ENCODE peak calls at places on chromosome 15, in four cellular contexts. R, A, I and B are unnamed samples. For H3K4me1, the result is how much of the 10 kb centered on the place peaks cover.

GRCh38 chr15:23397779-23398178 is 43.2 kb downstream of the GOLGA8S start:
- DNase-seq in R (no peak), A (no peak), I (no peak), B (no peak)

GRCh38 chr15:74412159-74412558 is 21.6 kb downstream of the SEMA7A start:
- DNase-seq in R (no peak), A (no peak), I (no peak), B (no peak)

GRCh38 chr15:97870771-97871170 is 89.7 kb upstream of the ARRDC4 start:
- DNase-seq in R (no peak), A (no peak), I (no peak), B (no peak)

GRCh38 chr15:39921274-39921638 is 1.2 kb upstream of the GPR176 start:
- DNase-seq in R (no peak), A (no peak), I (no peak), B (no peak)

GRCh38 chr15:74667973-74668372 is 27.9 kb downstream of the EDC3 start:
- DNase-seq in R (no peak), A (no peak), I (no peak), B (no peak)

GRCh38 chr15:68795298-68795848 is 25.3 kb downstream of the ANP32A start:
- DNase-seq in R (no peak), A (peak), I (peak), B (no peak)

GRCh38 chr15:39084683-39085530 is 496.0 kb upstream of the THBS1 start:
- DNase-seq in R (no peak), A (peak), I (no peak), B (no peak)

GRCh38 chr15:92011611-92012367 is 158.3 kb downstream of the SLCO3A1 start:
- DNase-seq in R (no peak), A (no peak), I (no peak), B (peak)

GRCh38 chr15:39642011-39642640 is 61.2 kb downstream of the THBS1 start:
- DNase-seq in R (no peak), A (peak), I (no peak), B (no peak)

GRCh38 chr15:40282144-40282869 is 557 bp downstream of the ANKRD63 start:
- DNase-seq in R (no peak), A (no peak), I (no peak), B (peak)

GRCh38 chr15:54150255-54150654 is 172.0 kb downstream of the UNC13C start:
- DNase-seq in R (peak), A (peak), I (peak), B (no peak)

GRCh38 chr15:68528891-68529290 is 49.9 kb upstream of the CORO2B start:
- DNase-seq in R (no peak), A (no peak), I (no peak), B (no peak)

GRCh38 chr15:100291106-100291505 is 50.7 kb downstream of the ADAMTS17 start:
- DNase-seq in R (no peak), A (no peak), I (peak), B (no peak)

GRCh38 chr15:69034352-69034751 is 19.9 kb downstream of the NOX5 start:
- DNase-seq in R (no peak), A (peak), I (no peak), B (no peak)

GRCh38 chr15:68819451-68820204 is 1.1 kb downstream of the ANP32A start:
- DNase-seq in R (no peak), A (peak), I (peak), B (peak)

GRCh38 chr15:80912673-80913072 is 76.9 kb downstream of the MESD start:
- DNase-seq in R (no peak), A (no peak), I (no peak), B (no peak)

GRCh38 chr15:27743078-27743477 is 356.0 kb downstream of the OCA2 start:
- DNase-seq in R (no peak), A (no peak), I (no peak), B (no peak)

GRCh38 chr15:39741258-39741657 is 41.4 kb downstream of the FSIP1 start:
- DNase-seq in R (no peak), A (peak), I (no peak), B (no peak)

GRCh38 chr15:38708672-38709188 is 144.1 kb upstream of the RASGRP1 start:
- DNase-seq in R (no peak), A (peak), I (no peak), B (no peak)

DNA sequence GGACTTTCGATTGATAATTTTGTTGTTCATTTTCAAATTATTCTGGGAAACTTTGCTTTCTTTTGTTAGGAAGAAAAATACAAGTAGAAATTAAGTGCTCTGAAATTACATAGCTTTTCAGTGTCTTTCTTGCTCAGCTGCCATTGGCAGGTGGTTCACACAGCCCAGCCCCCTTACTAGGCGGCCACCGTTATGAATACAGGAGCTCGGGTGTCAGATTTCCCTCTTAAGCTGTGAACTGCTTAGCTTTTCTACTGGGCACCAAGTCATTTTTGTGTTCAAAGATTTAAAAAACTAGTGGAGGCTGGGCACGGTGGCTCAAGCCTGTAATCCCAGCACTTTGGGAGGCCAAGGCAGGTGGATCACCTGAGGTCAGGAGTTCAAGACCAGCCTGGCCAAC is 55.2 kb downstream of the HMG20A start:
- DNase-seq in R (no peak), A (no peak), I (no peak), B (no peak)
- H3K27ac ChIP-seq in R (no peak), A (no peak), I (no peak), B (no peak)

GRCh38 chr15:78130466-78131294 is 565 bp downstream of the CIB2 start:
- DNase-seq in R (no peak), A (no peak), I (peak), B (peak)
- H2AFZ ChIP-seq in R (peak), A (peak), I (peak), B (no peak)

GRCh38 chr15:57554063-57554820 is 37.5 kb upstream of the MYZAP start:
- DNase-seq in R (no peak), A (no peak), I (no peak), B (no peak)
- H3K4me1 ChIP-seq in R (under half), A (under half), I (under half), B (under half)

GRCh38 chr15:29222129-29222853 is 47.3 kb downstream of the NSMCE3 start:
- DNase-seq in R (no peak), A (no peak), I (no peak), B (no peak)

GRCh38 chr15:29220852-29221251 is 48.8 kb downstream of the NSMCE3 start:
- DNase-seq in R (no peak), A (no peak), I (no peak), B (no peak)

GRCh38 chr15:29226431-29227216 is 43.0 kb downstream of the NSMCE3 start:
- DNase-seq in R (no peak), A (no peak), I (no peak), B (no peak)

GRCh38 chr15:29223640-29224039 is 46.0 kb downstream of the NSMCE3 start:
- DNase-seq in R (no peak), A (no peak), I (no peak), B (no peak)

DNA sequence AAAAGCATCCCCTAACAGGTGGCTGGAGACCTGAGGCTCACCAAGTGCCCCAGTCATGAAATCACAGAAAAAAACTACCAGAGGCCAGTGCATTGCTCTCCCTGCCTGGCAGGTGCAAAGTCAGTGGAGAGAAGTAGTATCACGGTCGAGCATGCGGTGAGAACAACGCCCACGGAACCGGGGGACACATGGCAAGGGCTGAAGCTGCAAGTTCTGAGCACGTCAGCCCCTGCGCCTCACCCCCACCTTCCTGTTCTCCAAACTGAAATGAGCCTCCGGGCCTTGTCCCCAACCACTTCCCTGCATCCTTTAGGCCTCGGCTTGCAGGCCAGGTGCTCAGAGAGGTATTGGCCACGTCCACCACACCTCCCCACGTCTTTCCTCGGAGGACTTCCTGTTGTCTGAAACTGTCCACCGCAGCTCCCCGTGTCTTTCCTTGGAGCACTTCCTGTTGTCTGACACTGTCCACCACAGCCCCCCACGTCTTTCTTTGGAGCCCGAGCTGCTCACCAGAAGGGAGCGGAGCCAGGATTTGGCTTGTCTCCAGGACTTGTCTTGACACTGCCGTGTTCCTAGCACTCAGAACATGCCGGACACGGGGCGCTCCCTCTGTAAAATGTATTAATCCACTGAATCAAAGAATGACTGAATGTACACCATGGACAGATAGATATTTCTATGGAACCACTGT is 43.9 kb downstream of the NSMCE3 start:
- DNase-seq in R (no peak), A (no peak), I (no peak), B (no peak)
- H3K27ac ChIP-seq in R (no peak), A (no peak), I (no peak), B (no peak)

DNA sequence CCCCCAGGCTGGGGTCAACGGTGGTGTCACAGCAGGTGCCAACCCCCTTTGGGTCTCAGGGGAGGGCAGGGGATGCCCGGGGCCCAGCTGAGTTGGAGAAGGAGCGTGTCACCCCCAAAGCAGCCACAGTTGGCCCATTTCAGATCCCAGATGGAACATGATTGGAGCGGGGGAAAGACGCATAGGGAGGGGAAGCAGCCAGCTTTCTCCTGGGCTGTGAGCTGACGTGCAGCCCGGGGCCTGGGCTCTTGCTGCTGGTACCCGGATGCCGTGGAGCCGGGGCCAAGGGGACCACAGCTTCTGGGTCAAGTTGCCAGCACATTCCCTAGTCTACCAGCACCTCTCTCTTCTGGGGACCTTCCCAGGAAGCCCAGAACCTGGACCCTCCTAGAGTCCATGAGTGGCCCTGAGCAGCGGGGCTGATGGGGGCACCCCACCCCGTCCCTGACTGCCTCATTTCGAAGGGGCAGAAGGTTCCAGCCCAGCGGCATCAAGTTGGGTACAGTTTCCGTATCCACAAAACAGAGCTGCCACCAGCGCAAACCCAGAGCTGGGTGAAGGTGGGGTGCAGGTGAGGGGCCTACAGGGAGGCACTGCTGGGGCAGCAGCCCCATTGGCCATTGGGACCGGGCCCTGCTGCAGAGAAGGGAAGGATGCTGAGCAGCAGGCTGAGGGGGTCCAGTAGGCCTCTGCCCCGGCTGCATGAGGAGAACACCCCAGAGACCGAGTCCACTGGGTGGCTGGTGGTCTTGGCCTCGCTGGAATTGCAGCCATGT is 148.8 kb downstream of the NSMCE3 start:
- DNase-seq in R (no peak), A (no peak), I (no peak), B (no peak)
- H2AFZ ChIP-seq in R (no peak), A (no peak), I (no peak), B (no peak)

GRCh38 chr15:77487479-77487861 is 66.8 kb downstream of the HMG20A start:
- DNase-seq in R (no peak), A (no peak), I (no peak), B (no peak)

GRCh38 chr15:77494073-77494472 is 73.4 kb downstream of the HMG20A start:
- DNase-seq in R (no peak), A (no peak), I (no peak), B (no peak)

GRCh38 chr15:77486542-77487478 is 66.1 kb downstream of the HMG20A start:
- DNase-seq in R (no peak), A (no peak), I (no peak), B (no peak)

GRCh38 chr15:77493324-77493907 is 72.7 kb downstream of the HMG20A start:
- DNase-seq in R (no peak), A (peak), I (peak), B (no peak)

GRCh38 chr15:77489647-77490046 is 69.0 kb downstream of the HMG20A start:
- DNase-seq in R (no peak), A (no peak), I (no peak), B (no peak)
- H3K4me1 ChIP-seq in R (under half), A (under half), I (under half), B (under half)